ENCODE peak calls at places on chromosomes 13 and 19, in eight cellular contexts. Z is pancreas; U is heart right ventricle; B is stomach; X is neural progenitor cell; P is GM23338; M is CD8-positive, alpha-beta memory T cell; J is SJCRH30. D is an unnamed sample.

GRCh38 chr19:49591731-49592485 is 926 bp downstream of the PRR12 start:
- DNase-seq in Z (peak; percentile 70), U (peak; percentile 46), B (peak; percentile 40), X (peak; percentile 71), P (peak; percentile 82), M (peak; percentile 34), J (peak; percentile 60), D (peak; percentile 52)

GRCh38 chr13:67076378-67076777 is 153.8 kb downstream of the PCDH9 start:
- DNase-seq in Z (no peak), U (no peak), B (no peak), X (no peak), P (no peak), M (no peak), J (no peak), D (no peak)

GRCh38 chr13:86870388-86870966 is 800.7 kb upstream of the SLITRK5 start:
- DNase-seq in Z (no peak), U (no peak), B (no peak), X (peak; percentile 11), P (peak; percentile 32), M (no peak), J (peak; percentile 34), D (no peak)

GRCh38 chr13:27605610-27606200 is 14.6 kb downstream of the LNX2 start:
- DNase-seq in Z (no peak), U (no peak), B (no peak), X (no peak), P (no peak), M (no peak), J (no peak), D (no peak)

GRCh38 chr19:39335168-39335567 is 675 bp downstream of the GMFG start:
- DNase-seq in Z (no peak), U (no peak), B (no peak), X (no peak), P (no peak), M (no peak), J (no peak), D (no peak)

GRCh38 chr13:113091211-113091771 is 14.3 kb upstream of the F7 start:
- DNase-seq in Z (peak; percentile 51), U (no peak), B (no peak), X (no peak), P (no peak), M (no peak), J (no peak), D (no peak)

GRCh38 chr19:38224014-38224862 is at the start of gene DPF1:
- DNase-seq in Z (peak; percentile 84), U (peak; percentile 50), B (peak; percentile 34), X (peak; percentile 93), P (peak; percentile 94), M (no peak), J (peak; percentile 95), D (no peak)

GRCh38 chr19:8609210-8610040 is 1.1 kb downstream of the ADAMTS10 start:
- DNase-seq in Z (no peak), U (peak; percentile 72), B (peak; percentile 30), X (peak; percentile 92), P (peak; percentile 87), M (no peak), J (no peak), D (peak; percentile 71)

GRCh38 chr19:53160350-53160749 is 1.5 kb upstream of the ZNF347 start:
- DNase-seq in Z (no peak), U (no peak), B (no peak), X (no peak), P (no peak), M (no peak), J (no peak), D (no peak)

GRCh38 chr19:37981785-37982475 is 74.9 kb downstream of the SIPA1L3 start:
- DNase-seq in Z (peak; percentile 44), U (no peak), B (peak; percentile 51), X (no peak), P (no peak), M (no peak), J (no peak), D (no peak)

GRCh38 chr13:24923305-24923640 is 159.3 kb downstream of the RNF17 start:
- DNase-seq in Z (no peak), U (no peak), B (no peak), X (no peak), P (no peak), M (no peak), J (no peak), D (no peak)

GRCh38 chr13:42836930-42837329 is 55.5 kb downstream of the FAM216B start:
- DNase-seq in Z (no peak), U (no peak), B (no peak), X (peak; percentile 25), P (peak; percentile 52), M (no peak), J (peak; percentile 10), D (peak; percentile 53)

GRCh38 chr13:44465318-44465717 is 91.7 kb downstream of the SERP2 start:
- DNase-seq in Z (no peak), U (no peak), B (no peak), X (no peak), P (no peak), M (no peak), J (no peak), D (no peak)

GRCh38 chr13:72463561-72463960 is 263.9 kb downstream of the MZT1 start:
- DNase-seq in Z (no peak), U (no peak), B (no peak), X (no peak), P (no peak), M (no peak), J (peak; percentile 34), D (no peak)

GRCh38 chr13:97934590-97934989 is 18.9 kb upstream of the IPO5 start:
- DNase-seq in Z (no peak), U (no peak), B (no peak), X (peak; percentile 28), P (peak; percentile 12), M (no peak), J (peak; percentile 59), D (no peak)

GRCh38 chr13:49559006-49559405 is 26.4 kb downstream of the RCBTB1 start:
- DNase-seq in Z (no peak), U (no peak), B (no peak), X (no peak), P (no peak), M (no peak), J (no peak), D (no peak)

GRCh38 chr13:80447747-80448146 is 106.8 kb upstream of the SPRY2 start:
- DNase-seq in Z (no peak), U (no peak), B (no peak), X (no peak), P (no peak), M (no peak), J (no peak), D (no peak)

GRCh38 chr13:80448725-80449124 is 107.8 kb upstream of the SPRY2 start:
- DNase-seq in Z (no peak), U (no peak), B (no peak), X (no peak), P (no peak), M (no peak), J (no peak), D (no peak)

GRCh38 chr13:80454245-80454644 is 113.3 kb upstream of the SPRY2 start:
- DNase-seq in Z (no peak), U (no peak), B (no peak), X (no peak), P (no peak), M (no peak), J (peak; percentile 59), D (no peak)

DNA sequence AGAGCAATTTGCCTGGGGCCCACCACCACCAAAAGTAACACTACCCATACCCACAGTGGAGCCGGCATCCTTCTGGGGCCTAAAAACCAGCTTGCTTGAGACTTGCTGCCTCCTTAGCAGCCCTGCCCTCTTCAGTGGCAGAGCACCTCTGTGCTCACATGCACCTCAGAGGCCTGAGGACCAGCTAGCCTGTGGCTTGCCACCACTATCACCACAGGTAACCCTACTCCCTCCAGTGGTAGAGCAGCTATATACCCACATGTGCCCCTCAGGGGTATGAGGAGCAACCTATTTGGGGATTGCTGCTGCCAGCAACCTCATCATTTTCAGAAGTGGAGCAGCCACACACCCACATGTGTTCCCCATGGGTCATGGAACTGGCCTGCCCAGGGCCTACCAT is 111.4 kb upstream of the SPRY2 start:
- DNase-seq in Z (no peak), U (no peak), B (no peak), X (no peak), P (no peak), M (no peak), J (no peak), D (no peak)
- H3K4me1 ChIP-seq in Z (no peaks in the 10 kb centered on the region), U (no peaks in the 10 kb centered on the region), B (no peaks in the 10 kb centered on the region), X (no peaks in the 10 kb centered on the region), P (no peaks in the 10 kb centered on the region), M (no peaks in the 10 kb centered on the region), J (peaks cover 20% of the 10 kb centered on the region), D (no peaks in the 10 kb centered on the region)

DNA sequence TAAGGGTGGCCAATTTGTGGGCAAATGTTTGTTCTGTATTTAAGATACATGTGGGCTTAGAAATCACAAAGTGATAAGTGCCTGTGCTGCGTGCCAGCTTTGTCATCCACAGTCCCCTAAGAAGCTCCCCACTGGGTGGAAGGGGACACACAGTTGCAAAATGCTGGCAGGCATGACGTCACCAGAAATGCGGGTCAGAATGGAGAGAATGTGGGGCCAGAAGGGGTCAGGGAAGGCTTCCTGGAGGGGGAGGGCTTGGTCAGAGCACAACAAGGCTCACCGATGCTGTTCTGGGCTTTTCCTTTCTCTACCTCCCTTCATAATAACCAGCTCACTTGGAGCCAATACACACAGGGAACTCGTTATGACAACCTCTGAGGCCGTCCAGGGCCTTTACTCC is 207.3 kb downstream of the URI1 start:
- DNase-seq in Z (no peak), U (no peak), B (no peak), X (no peak), P (no peak), M (no peak), J (no peak), D (no peak)
- H3K27ac ChIP-seq in Z (no peak overlapping the region), U (no peak overlapping the region), B (no peak overlapping the region), X (no peak overlapping the region), P (no peak overlapping the region), M (no peak overlapping the region), J (no peak overlapping the region), D (no peak overlapping the region)

DNA sequence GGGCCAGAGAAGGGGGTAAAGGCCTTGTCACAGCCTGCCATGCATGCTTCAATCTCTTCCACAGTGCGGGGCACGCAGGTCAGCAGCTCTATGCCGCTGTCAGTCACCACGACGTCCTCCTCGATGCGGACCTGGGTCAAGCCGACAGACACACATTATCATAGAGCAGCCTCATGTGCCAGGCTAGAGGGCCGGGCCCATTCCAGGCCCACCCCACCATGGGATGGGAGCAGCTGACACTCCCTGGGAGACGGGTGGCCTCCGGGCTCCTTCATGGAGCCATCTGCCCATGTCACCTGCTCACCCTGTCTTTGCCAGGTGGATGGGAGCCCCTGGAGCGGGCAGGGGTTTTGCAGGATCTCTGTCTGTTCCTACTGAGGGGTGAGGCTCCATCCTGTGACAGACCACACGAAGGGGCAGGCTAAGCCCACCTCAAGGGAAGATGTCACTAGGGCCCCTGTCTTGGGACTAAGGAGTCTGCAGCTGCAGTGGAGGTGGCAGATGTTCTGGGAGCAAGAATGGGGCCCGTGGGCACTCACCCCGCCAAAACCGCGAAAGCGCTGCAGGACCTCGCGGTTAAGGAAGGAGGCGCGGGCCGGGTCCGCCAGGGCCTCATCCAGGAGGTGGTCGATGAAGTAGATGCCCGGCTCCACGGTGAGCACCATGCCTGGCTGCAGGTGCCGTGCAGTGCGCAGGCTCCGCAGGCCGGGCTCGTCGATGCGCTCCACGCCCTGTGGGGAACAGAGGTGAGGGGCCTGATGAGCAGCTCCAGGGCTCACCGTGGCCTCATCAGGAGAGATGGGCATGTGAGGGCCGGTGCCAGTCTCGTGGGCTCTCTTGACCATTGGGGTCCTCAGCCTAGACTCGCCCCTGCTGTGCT is 14.1 kb downstream of the CEBPG start:
- DNase-seq in Z (peak; percentile 53), U (no peak), B (no peak), X (no peak), P (no peak), M (no peak), J (no peak), D (peak; percentile 18)
- H3K4me1 ChIP-seq in Z (peaks cover 13% of the 10 kb centered on the region), U (peaks cover 21% of the 10 kb centered on the region), B (peaks cover 27% of the 10 kb centered on the region), X (no peaks in the 10 kb centered on the region), P (no peaks in the 10 kb centered on the region), M (no peaks in the 10 kb centered on the region), J (peaks cover 20% of the 10 kb centered on the region), D (no peaks in the 10 kb centered on the region)

GRCh38 chr13:33537691-33538090 is 252.1 kb upstream of the STARD13 start:
- DNase-seq in Z (no peak), U (no peak), B (no peak), X (no peak), P (no peak), M (no peak), J (peak; percentile 43), D (no peak)
- H3K27ac ChIP-seq in Z (no peak overlapping the region), U (no peak overlapping the region), B (peak overlapping the region; percentile 98), X (no peak overlapping the region), P (peak overlapping the region; percentile 53), M (no peak overlapping the region), J (no peak overlapping the region), D (no peak overlapping the region)

D was measured in right lobe of liver.